ENCODE peak calls at places on chromosome X, in ten cellular contexts. H is right atrium auricular region, V is testis, L is Peyer's patch, Z is psoas muscle, E is esophagus squamous epithelium, D is thoracic aorta, M is fibroblast of lung, B is PC-3, P is endodermal cell. T is an unnamed sample. For H3K36me3, the result is how much of the 10 kb centered on the place peaks cover.

GRCh38 chrX:928606-929005 is 283.8 kb downstream of the CRLF2 start:
- DNase-seq in H (no peak), V (no peak), L (no peak), Z (no peak), E (no peak), D (no peak), M (no peak), B (no peak), P (no peak), T (no peak)

GRCh38 chrX:117996918-117997480 is 119.6 kb downstream of the KLHL13 start:
- DNase-seq in H (no peak), V (no peak), L (no peak), Z (no peak), E (no peak), D (no peak), M (peak), B (peak), P (no peak), T (peak)

GRCh38 chrX:130772313-130773140 is 130.5 kb downstream of the ENOX2 start:
- DNase-seq in H (no peak), V (no peak), L (no peak), Z (no peak), E (no peak), D (no peak), M (peak), B (peak), P (no peak), T (no peak)

GRCh38 chrX:139930923-139931645 is 1.8 kb downstream of the ATP11C start:
- DNase-seq in H (no peak), V (peak), L (peak), Z (peak), E (no peak), D (no peak), M (peak), B (peak), P (peak), T (peak)

GRCh38 chrX:33053001-33053400 is 158.3 kb downstream of the DMD start:
- DNase-seq in H (no peak), V (no peak), L (no peak), Z (no peak), E (no peak), D (no peak), M (no peak), B (no peak), P (no peak), T (no peak)

GRCh38 chrX:17859609-17860178 is 1.4 kb downstream of the RAI2 start:
- DNase-seq in H (no peak), V (no peak), L (no peak), Z (no peak), E (no peak), D (no peak), M (no peak), B (no peak), P (peak), T (no peak)

GRCh38 chrX:2447484-2447883 is 53.3 kb downstream of the DHRSX start:
- DNase-seq in H (no peak), V (no peak), L (no peak), Z (no peak), E (no peak), D (no peak), M (no peak), B (no peak), P (no peak), T (no peak)

GRCh38 chrX:106608016-106608415 is 3.8 kb upstream of the RADX start:
- DNase-seq in H (no peak), V (no peak), L (no peak), Z (no peak), E (no peak), D (no peak), M (no peak), B (no peak), P (no peak), T (no peak)

GRCh38 chrX:15856580-15856979 is 2.0 kb upstream of the AP1S2 start:
- DNase-seq in H (no peak), V (no peak), L (no peak), Z (no peak), E (no peak), D (no peak), M (no peak), B (no peak), P (no peak), T (no peak)

GRCh38 chrX:148416931-148417330 is 83.5 kb upstream of the AFF2 start:
- DNase-seq in H (no peak), V (no peak), L (no peak), Z (no peak), E (no peak), D (no peak), M (peak), B (no peak), P (no peak), T (no peak)

GRCh38 chrX:43349363-43349762 is 306.7 kb upstream of the MAOA start:
- DNase-seq in H (no peak), V (peak), L (no peak), Z (no peak), E (no peak), D (no peak), M (no peak), B (peak), P (peak), T (no peak)

GRCh38 chrX:69229436-69229835 is 64.2 kb upstream of the PJA1 start:
- DNase-seq in H (no peak), V (no peak), L (no peak), Z (no peak), E (no peak), D (no peak), M (peak), B (peak), P (no peak), T (no peak)

GRCh38 chrX:70132244-70132643 is 1.0 kb upstream of the IGBP1 start:
- DNase-seq in H (no peak), V (no peak), L (no peak), Z (no peak), E (no peak), D (no peak), M (no peak), B (peak), P (no peak), T (no peak)

GRCh38 chrX:72254835-72255234 is 16.0 kb upstream of the ERCC6L start:
- DNase-seq in H (no peak), V (no peak), L (no peak), Z (no peak), E (no peak), D (no peak), M (no peak), B (no peak), P (no peak), T (no peak)

GRCh38 chrX:125544856-125545255 is 225.2 kb downstream of the TEX13C start:
- DNase-seq in H (no peak), V (no peak), L (no peak), Z (no peak), E (no peak), D (no peak), M (no peak), B (no peak), P (no peak), T (no peak)

GRCh38 chrX:107825698-107826285 is at the start of gene MID2:
- DNase-seq in H (peak), V (peak), L (peak), Z (peak), E (no peak), D (no peak), M (peak), B (peak), P (peak), T (peak)

GRCh38 chrX:101203782-101204351 is 15.7 kb upstream of the DRP2 start:
- DNase-seq in H (no peak), V (no peak), L (no peak), Z (no peak), E (no peak), D (no peak), M (peak), B (no peak), P (no peak), T (no peak)

GRCh38 chrX:152020895-152021294 is 46.4 kb upstream of the GABRE start:
- DNase-seq in H (no peak), V (no peak), L (no peak), Z (no peak), E (no peak), D (no peak), M (peak), B (no peak), P (no peak), T (no peak)

GRCh38 chrX:153766098-153766817 is 2.2 kb downstream of the PLXNB3 start:
- DNase-seq in H (no peak), V (no peak), L (peak), Z (peak), E (no peak), D (no peak), M (peak), B (peak), P (peak), T (peak)

GRCh38 chrX:24153175-24153795 is 3.8 kb downstream of the ZFX start:
- DNase-seq in H (no peak), V (peak), L (no peak), Z (no peak), E (no peak), D (no peak), M (no peak), B (no peak), P (peak), T (no peak)

GRCh38 chrX:134173541-134174272 is 63.3 kb upstream of the CCDC160 start:
- DNase-seq in H (no peak), V (no peak), L (no peak), Z (no peak), E (no peak), D (no peak), M (no peak), B (no peak), P (peak), T (no peak)

GRCh38 chrX:69109706-69110635 is 55.3 kb downstream of the PJA1 start:
- DNase-seq in H (no peak), V (no peak), L (no peak), Z (no peak), E (no peak), D (no peak), M (peak), B (peak), P (peak), T (no peak)

GRCh38 chrX:100662153-100662552 is 18.2 kb downstream of the SRPX2 start:
- DNase-seq in H (no peak), V (no peak), L (no peak), Z (no peak), E (no peak), D (no peak), M (no peak), B (no peak), P (no peak), T (no peak)

GRCh38 chrX:45508459-45508858 is 307.8 kb upstream of the DIPK2B start:
- DNase-seq in H (no peak), V (no peak), L (no peak), Z (no peak), E (no peak), D (no peak), M (peak), B (peak), P (no peak), T (no peak)

GRCh38 chrX:2462780-2463179 is 38.0 kb downstream of the DHRSX start:
- DNase-seq in H (no peak), V (no peak), L (no peak), Z (no peak), E (no peak), D (no peak), M (no peak), B (no peak), P (peak), T (no peak)

GRCh38 chrX:74550295-74550802 is 64.1 kb downstream of the RLIM start:
- DNase-seq in H (peak), V (peak), L (peak), Z (peak), E (peak), D (peak), M (peak), B (peak), P (peak), T (peak)

GRCh38 chrX:110086916-110087484 is 84.1 kb downstream of the TMEM164 start:
- DNase-seq in H (no peak), V (no peak), L (no peak), Z (no peak), E (no peak), D (no peak), M (peak), B (peak), P (no peak), T (no peak)

GRCh38 chrX:153568612-153569011 is 30.3 kb downstream of the CCNQ start:
- DNase-seq in H (no peak), V (no peak), L (no peak), Z (no peak), E (no peak), D (no peak), M (no peak), B (peak), P (peak), T (no peak)

GRCh38 chrX:137926090-137926489 is 360.2 kb downstream of the ZIC3 start:
- DNase-seq in H (no peak), V (no peak), L (no peak), Z (no peak), E (no peak), D (no peak), M (no peak), B (peak), P (peak), T (no peak)

GRCh38 chrX:101602077-101602476 is 15.7 kb downstream of the ARMCX6 start:
- DNase-seq in H (no peak), V (no peak), L (no peak), Z (no peak), E (no peak), D (no peak), M (peak), B (no peak), P (no peak), T (no peak)

DNA sequence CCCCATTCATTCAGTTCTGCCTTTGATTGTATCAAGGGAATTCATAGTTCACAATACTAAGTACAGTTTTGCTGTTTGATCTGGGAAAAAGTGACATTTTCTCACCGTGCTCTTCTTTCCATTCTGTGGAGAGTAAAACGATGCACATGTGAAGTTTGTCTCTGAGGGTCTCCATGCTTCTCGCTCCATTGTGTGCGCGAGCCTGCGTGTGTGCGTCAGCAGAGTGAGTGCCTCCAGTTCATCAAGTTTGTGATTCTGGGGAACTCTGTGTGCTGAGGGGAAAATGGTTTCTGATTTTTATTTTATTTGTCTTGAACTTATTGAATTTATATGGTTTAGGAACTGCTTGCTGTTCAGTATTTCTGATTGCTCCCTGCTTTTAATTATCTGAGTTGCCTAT is 2.0 kb downstream of the STK26 start:
- DNase-seq in H (no peak), V (no peak), L (no peak), Z (no peak), E (no peak), D (no peak), M (no peak), B (peak), P (no peak), T (no peak)
- H3K4me3 ChIP-seq in H (no peak), V (no peak), L (no peak), Z (no peak), E (no peak), D (no peak), M (no peak), B (peak), P (peak), T (no peak)

DNA sequence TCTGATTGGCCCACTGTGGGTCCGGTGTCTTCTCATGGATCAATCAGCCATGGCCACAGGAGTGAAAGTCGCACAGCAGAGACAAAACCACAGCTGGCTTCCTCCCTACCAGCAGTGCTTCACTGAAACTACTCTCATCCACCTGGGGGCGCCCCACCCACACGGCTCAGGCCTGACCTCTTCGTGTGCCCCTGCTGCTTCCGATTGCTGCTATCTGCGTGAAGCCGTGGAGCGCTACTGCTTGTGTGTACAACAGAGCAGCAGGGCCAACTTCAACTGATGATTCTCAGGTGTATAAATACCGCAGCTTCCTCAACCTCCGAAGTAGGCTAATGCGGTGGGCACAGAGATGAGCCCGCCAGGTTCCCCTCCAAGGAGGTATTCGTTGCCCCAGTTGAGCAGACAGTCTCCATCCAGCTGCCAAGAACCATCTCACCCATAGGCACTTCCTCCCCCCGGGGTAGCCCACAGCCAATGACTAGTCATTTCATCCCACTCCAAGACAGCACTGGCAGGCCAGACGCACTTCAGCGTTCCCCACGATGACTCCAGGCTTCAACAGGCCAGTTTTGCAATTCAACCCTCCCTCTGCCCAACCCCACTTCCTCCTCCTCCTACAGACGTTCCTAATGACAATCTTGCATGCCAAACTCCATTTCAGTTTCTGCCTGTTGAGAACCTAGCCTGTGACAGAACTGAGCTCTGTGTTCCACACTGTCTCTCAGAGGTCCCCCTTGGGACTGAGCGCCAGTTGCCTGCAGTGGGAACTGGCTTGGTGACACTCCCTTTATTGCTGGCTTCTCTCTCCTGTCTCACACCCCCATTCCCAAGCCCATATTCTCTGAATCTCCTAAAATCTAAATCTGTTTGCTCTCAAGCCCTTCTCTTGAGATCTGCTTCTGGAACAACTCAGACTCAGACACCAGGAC is 41.3 kb upstream of the ATP6AP2 start:
- DNase-seq in H (peak), V (peak), L (no peak), Z (peak), E (no peak), D (no peak), M (peak), B (no peak), P (peak), T (peak)
- TF ChIP-seq CTCF in H (no peak), V (no peak), L (peak), Z (no peak), E (peak), D (no peak), M (no peak), B (no peak), P (peak), T (no peak)

GRCh38 chrX:47176101-47176740 is 17.4 kb upstream of the UBA1 start:
- DNase-seq in H (no peak), V (no peak), L (no peak), Z (no peak), E (no peak), D (no peak), M (no peak), B (no peak), P (peak), T (no peak)

GRCh38 chrX:47174846-47175587 is 18.6 kb upstream of the UBA1 start:
- DNase-seq in H (no peak), V (no peak), L (no peak), Z (no peak), E (no peak), D (no peak), M (no peak), B (no peak), P (no peak), T (no peak)

GRCh38 chrX:47177079-47177478 is 16.6 kb upstream of the UBA1 start:
- DNase-seq in H (no peak), V (no peak), L (no peak), Z (no peak), E (no peak), D (no peak), M (no peak), B (no peak), P (peak), T (no peak)

GRCh38 chrX:47174376-47174775 is 19.3 kb upstream of the UBA1 start:
- DNase-seq in H (no peak), V (no peak), L (no peak), Z (no peak), E (no peak), D (no peak), M (no peak), B (no peak), P (no peak), T (no peak)

GRCh38 chrX:47175588-47175980 is 18.0 kb upstream of the UBA1 start:
- DNase-seq in H (no peak), V (no peak), L (no peak), Z (no peak), E (no peak), D (no peak), M (no peak), B (no peak), P (no peak), T (no peak)
- H3K36me3 ChIP-seq in H (half or more), V (under half), L (under half), Z (under half), E (under half), D (under half), M (under half), B (under half), P (under half), T (under half)

GRCh38 chrX:71181910-71182799 is 37.5 kb downstream of the NLGN3 start:
- DNase-seq in H (peak), V (peak), L (peak), Z (peak), E (peak), D (peak), M (peak), B (peak), P (peak), T (peak)
- H3K4me3 ChIP-seq in H (peak), V (peak), L (peak), Z (peak), E (peak), D (peak), M (peak), B (peak), P (peak), T (no peak)

DNA sequence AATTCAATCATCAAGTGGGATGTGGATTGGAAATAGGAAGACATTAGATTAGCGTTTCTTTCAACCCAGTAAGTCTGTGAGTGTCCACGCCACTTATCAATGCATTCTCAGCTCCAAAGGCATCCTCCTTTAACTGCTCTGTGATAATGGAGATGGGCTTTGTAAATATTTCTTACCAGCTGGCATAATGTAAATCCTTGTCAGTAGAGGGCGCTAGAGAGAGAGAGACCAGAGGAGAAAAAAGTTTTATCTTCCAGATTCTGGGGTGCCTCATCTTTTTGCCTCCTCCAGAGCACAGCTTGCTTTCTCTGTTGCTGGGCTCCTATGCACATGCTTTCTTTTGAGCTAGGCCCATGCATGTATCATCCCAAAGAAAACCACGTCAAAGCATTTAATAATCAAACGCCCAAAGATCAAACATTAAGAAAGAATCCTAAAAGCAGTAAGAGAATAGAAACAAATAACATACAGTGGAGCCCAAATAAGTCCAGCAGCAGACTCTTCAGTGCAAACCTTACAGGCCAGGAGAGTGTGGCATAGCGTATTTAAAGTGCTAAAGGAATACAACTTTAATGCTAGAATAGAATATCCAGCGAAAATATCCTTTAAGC is 9.6 kb upstream of the MTMR1 start:
- DNase-seq in H (no peak), V (no peak), L (no peak), Z (no peak), E (no peak), D (no peak), M (no peak), B (peak), P (no peak), T (no peak)
- TF ChIP-seq CTCF in H (no peak), V (no peak), L (peak), Z (peak), E (peak), D (peak), M (peak), B (peak), P (peak), T (peak)

DNA sequence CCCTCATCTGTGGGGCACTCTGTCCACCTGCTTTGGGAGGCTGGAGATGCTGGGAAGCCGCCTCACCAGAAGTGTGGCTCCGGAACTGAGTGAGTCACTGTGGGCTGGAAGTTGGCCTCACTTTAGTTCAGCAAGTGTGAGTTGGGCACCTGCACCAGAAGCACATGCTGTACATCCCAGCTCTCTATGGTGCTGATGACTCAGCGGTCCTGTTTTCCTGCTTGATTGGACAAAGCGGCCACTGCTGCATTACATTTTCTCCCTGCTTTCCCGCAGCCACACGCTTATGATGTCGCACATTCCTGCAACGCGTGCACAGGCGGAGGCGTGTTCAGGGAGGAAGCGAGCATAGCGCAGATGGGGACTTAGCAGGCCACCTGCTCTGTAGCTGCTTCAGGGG is 26.8 kb upstream of the CLDN34 start:
- DNase-seq in H (no peak), V (no peak), L (no peak), Z (no peak), E (no peak), D (no peak), M (peak), B (peak), P (no peak), T (no peak)
- H3K36me3 ChIP-seq in H (under half), V (under half), L (under half), Z (under half), E (under half), D (under half), M (under half), B (under half), P (under half), T (under half)

T was measured in mucosa of descending colon.